ENCODE peak calls at places on chromosomes 12 and 14, in four cellular contexts. R is IMR-90, F is H1, T is mesenchymal stem cell. Y is an unnamed sample.

GRCh38 chr14:21071225-21072041 is 1.3 kb downstream of the ARHGEF40 start:
- DNase-seq in F (no peak), T (peak; percentile 96), R (peak; percentile 95), Y (peak; percentile 92)

GRCh38 chr12:56127888-56128668 is at the start of gene ESYT1:
- DNase-seq in F (peak; percentile 100), T (peak; percentile 100), R (peak; percentile 100), Y (peak; percentile 100)

GRCh38 chr14:24307575-24308341 is at the start of gene CIDEB:
- DNase-seq in R (peak; percentile 43), T (peak; percentile 71), F (no peak), Y (peak; percentile 68)

GRCh38 chr12:51448618-51449256 is 24.1 kb downstream of the SLC4A8 start:
- DNase-seq in F (no peak), T (no peak), R (no peak), Y (no peak)

GRCh38 chr14:67514650-67515385 is 18.3 kb upstream of the PLEKHH1 start:
- DNase-seq in R (peak; percentile 33), F (no peak), T (peak; percentile 66), Y (peak; percentile 42)

GRCh38 chr12:46916796-46917419 is 91.1 kb upstream of the SLC38A4 start:
- DNase-seq in R (peak; percentile 33), T (no peak), F (no peak), Y (no peak)

GRCh38 chr12:25458047-25458552 is 95.0 kb downstream of the LMNTD1 start:
- DNase-seq in R (peak; percentile 97), T (peak; percentile 93), F (no peak), Y (no peak)

GRCh38 chr14:29465095-29465494 is 462.6 kb downstream of the PRKD1 start:
- DNase-seq in T (no peak), F (no peak), R (peak; percentile 27), Y (no peak)

GRCh38 chr12:23084236-23084995 is 459.4 kb downstream of the ETNK1 start:
- DNase-seq in F (no peak), T (peak; percentile 57), R (peak; percentile 95), Y (no peak)

GRCh38 chr14:55477680-55478079 is 37.3 kb upstream of the TBPL2 start:
- DNase-seq in R (no peak), F (no peak), T (no peak), Y (no peak)

GRCh38 chr14:23559921-23560520 is 4.0 kb downstream of the THTPA start:
- DNase-seq in T (no peak), R (no peak), F (no peak), Y (no peak)

GRCh38 chr12:46831335-46832083 is 5.7 kb upstream of the SLC38A4 start:
- DNase-seq in F (no peak), R (no peak), T (peak; percentile 27), Y (peak; percentile 57)

GRCh38 chr12:104502662-104503061 is 45.9 kb downstream of the CHST11 start:
- DNase-seq in T (no peak), F (no peak), R (no peak), Y (no peak)

GRCh38 chr12:55720071-55720564 is at the start of gene RDH5:
- DNase-seq in F (no peak), R (peak; percentile 89), T (no peak), Y (no peak)

GRCh38 chr12:1741154-1741949 is 50.5 kb downstream of the ADIPOR2 start:
- DNase-seq in F (no peak), T (peak; percentile 45), R (peak; percentile 30), Y (no peak)

GRCh38 chr14:22848391-22849164 is 12.2 kb downstream of the MMP14 start:
- DNase-seq in R (peak; percentile 92), F (no peak), T (peak; percentile 80), Y (peak; percentile 48)

GRCh38 chr12:88185279-88185678 is 43.2 kb downstream of the TMTC3 start:
- DNase-seq in T (no peak), F (no peak), R (no peak), Y (no peak)

GRCh38 chr14:104228221-104228620 is 89.8 kb downstream of the KIF26A start:
- DNase-seq in F (no peak), R (no peak), T (no peak), Y (no peak)

GRCh38 chr14:96098309-96098998 is 59.3 kb downstream of the C14orf132 start:
- DNase-seq in T (peak; percentile 76), R (peak; percentile 71), F (peak; percentile 58), Y (peak; percentile 88)

GRCh38 chr12:123102381-123102780 is 48.5 kb downstream of the PITPNM2 start:
- DNase-seq in T (no peak), F (no peak), R (no peak), Y (no peak)

GRCh38 chr12:121576851-121577391 is 3.9 kb downstream of the KDM2B start:
- DNase-seq in F (peak; percentile 78), T (peak; percentile 83), R (peak; percentile 95), Y (peak; percentile 87)
- H2AK5ac ChIP-seq in F (peak overlapping the region; percentile 93), T (no peak overlapping the region), R (peak overlapping the region; percentile 91), Y (no peak overlapping the region)

DNA sequence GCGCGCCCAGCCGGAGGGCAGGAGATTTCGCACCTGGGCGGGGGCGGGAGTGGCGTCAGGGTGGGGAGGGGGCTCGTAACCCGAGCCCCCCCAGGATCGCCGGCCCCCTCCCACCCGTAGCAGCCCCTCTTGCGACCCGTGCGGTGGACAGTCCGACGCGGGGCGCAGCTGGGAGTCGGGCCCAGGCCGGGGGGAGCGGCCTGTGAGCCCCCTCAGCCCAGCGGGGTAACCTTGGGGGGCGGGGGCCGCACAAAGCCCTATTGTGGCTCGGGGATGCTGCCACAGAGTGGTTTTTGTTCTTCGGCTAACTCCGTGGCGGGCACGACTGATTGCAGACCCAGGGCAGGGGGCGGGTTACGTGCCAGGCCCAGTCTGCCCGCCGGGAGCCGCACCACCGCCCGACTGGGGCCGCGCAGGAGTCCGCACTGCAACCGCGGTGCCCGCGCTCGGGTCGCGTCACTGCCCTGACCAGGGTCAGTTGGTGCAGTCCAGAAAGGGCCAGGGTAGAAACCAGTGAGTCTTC is 4.2 kb upstream of the AAAS start:
- DNase-seq in T (peak; percentile 24), R (no peak), F (no peak), Y (peak; percentile 60)
- H4K91ac ChIP-seq in T (no peak overlapping the region), R (no peak overlapping the region), F (no peak overlapping the region), Y (no peak overlapping the region)

DNA sequence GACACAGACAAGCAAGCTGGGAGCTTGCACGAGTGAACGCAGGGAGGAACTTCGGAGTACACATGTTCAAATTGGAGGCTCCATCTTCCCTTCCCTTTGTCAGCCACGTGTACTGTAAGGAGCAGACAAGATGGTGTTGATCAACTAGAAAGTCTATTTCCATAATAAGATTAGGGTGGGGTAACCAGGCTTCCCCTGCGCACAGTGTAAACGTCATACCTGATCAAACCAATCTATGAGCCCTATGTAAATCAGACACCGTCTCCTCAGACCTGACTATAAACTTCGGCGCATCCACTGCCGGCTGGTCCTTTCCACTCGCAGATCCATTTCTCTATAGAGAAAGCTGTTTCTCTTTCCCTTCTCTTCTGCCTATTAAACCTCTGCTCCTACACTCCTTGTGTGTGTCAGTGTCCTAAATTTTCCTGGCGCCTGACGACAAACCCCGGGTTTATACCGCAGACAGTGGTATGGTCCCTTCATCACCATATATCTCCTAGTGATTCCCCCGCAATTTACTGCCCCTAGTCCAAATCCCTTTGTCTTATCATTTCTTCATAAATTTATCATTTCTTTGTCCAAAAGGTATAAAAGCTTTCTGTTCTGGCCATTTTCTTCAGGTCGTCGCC is 7.5 kb upstream of the ETFBKMT start:
- DNase-seq in F (no peak), R (no peak), T (no peak), Y (no peak)
- H2BK5ac ChIP-seq in F (no peak overlapping the region), R (no peak overlapping the region), T (no peak overlapping the region), Y (no peak overlapping the region)

DNA sequence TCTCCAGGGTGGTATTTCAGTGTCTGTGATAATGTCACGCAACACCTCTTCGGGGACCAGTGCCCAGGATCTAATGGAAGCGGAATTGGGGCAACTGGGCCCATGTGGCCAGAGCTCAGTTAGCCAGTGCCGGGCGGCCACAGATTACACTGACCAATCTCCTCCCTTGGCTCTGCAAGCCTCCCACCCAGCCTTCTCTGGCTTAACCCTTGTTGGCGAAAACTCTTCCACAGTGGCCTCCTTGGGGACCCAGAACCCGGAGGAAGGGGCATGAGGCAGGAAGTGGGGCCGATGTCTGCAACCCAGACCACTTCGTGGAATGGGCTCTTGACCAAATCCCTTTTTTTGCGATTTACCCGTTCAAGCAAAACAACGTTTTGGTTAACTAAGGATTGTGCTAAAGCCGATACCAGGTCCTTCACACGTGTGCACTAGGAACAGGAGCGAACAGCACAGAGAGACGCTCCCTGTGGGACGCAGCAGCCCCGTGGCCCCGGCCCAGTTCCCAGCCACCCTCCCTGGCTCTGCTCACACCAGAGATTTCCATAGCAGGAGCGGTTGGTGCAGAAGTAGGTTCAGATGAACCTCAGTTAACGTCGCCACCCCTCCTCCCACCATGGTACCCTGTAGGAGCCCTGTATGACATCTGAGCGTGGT is 38.2 kb downstream of the SLC8B1 start:
- DNase-seq in F (no peak), T (no peak), R (no peak), Y (no peak)
- H2AK5ac ChIP-seq in F (no peak overlapping the region), T (no peak overlapping the region), R (no peak overlapping the region), Y (no peak overlapping the region)

GRCh38 chr12:27873010-27873409 is 93.0 kb upstream of the MANSC4 start:
- DNase-seq in F (no peak), T (no peak), R (no peak), Y (no peak)

GRCh38 chr12:27868165-27868564 is 88.1 kb upstream of the MANSC4 start:
- DNase-seq in F (no peak), T (peak; percentile 90), R (peak; percentile 93), Y (no peak)

GRCh38 chr12:27866382-27867101 is 86.5 kb upstream of the MANSC4 start:
- DNase-seq in T (peak; percentile 83), R (peak; percentile 70), F (no peak), Y (no peak)

GRCh38 chr12:27870939-27871338 is 90.9 kb upstream of the MANSC4 start:
- DNase-seq in R (peak; percentile 90), T (peak; percentile 43), F (no peak), Y (no peak)

GRCh38 chr12:27869567-27869966 is 89.5 kb upstream of the MANSC4 start:
- DNase-seq in R (no peak), F (no peak), T (no peak), Y (no peak)
- H4K91ac ChIP-seq in R (peak overlapping the region; percentile 4), F (no peak overlapping the region), T (peak overlapping the region; percentile 75), Y (no peak overlapping the region)

DNA sequence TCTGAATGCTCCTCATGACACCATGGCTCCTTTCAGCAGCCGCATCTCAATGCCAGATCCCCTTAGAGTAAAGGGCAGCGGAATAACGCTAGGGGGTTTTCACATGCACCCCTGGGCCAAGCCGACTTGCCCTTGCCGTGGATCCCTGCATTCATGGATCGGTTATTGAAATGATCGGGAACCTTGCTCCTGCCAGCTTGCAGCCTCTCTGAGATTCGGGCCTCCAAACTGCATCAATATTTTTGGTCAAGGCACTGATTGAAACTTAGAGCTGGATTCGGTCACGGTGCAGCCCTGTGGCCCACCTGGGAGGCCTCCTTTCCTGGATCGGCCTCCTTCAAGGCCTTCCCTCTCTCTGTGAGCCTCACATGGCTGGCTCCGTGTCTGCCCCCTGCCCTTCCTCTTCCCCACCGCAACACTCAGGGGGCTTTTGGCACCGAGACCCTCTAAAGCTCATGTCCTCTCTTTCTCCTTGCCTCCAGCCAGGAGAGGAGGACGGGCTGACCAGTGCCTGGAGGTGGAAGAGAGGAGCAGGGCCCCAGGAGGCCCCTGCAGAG is 1.8 kb downstream of the PTPN6 start:
- DNase-seq in F (no peak), R (no peak), T (no peak), Y (no peak)
- H2BK5ac ChIP-seq in F (peak overlapping the region; percentile 52), R (no peak overlapping the region), T (no peak overlapping the region), Y (no peak overlapping the region)

GRCh38 chr14:69399750-69400149 is 1.3 kb downstream of the SLC39A9 start:
- DNase-seq in F (no peak), T (no peak), R (no peak), Y (no peak)

GRCh38 chr14:69398053-69398817 is at the start of the genes ERH and SLC39A9:
- DNase-seq in F (peak; percentile 85), T (peak; percentile 99), R (peak; percentile 97), Y (peak; percentile 96)

GRCh38 chr14:69395929-69396328 is 2.2 kb downstream of the ERH start:
- DNase-seq in F (no peak), T (no peak), R (no peak), Y (no peak)

GRCh38 chr14:69398818-69399210 is 322 bp downstream of the SLC39A9 start:
- DNase-seq in F (no peak), T (no peak), R (no peak), Y (no peak)

GRCh38 chr14:69400154-69400553 is 1.7 kb downstream of the SLC39A9 start:
- DNase-seq in F (no peak), T (no peak), R (no peak), Y (no peak)
- H2AK5ac ChIP-seq in F (no peak overlapping the region), T (no peak overlapping the region), R (no peak overlapping the region), Y (no peak overlapping the region)